ENCODE peak calls at places on chromosomes 13 and 19, in nine cellular contexts. L is neural progenitor cell; S is fibroblast of the conjunctiva; U is stromal cell of bone marrow; B is amygdala; J is CD8-positive, alpha-beta T cell; P is G401; V is MM.1S; X is globus pallidus. N is an unnamed sample.

GRCh38 chr19:13899393-13899792 is 6.5 kb downstream of the BRME1 start:
- DNase-seq in L (no peak), S (no peak), U (no peak), B (no peak), J (no peak), P (no peak), V (no peak), X (no peak), N (no peak)

GRCh38 chr19:12665281-12665573 is 1.3 kb downstream of the MAN2B1 start:
- DNase-seq in L (no peak), S (no peak), U (no peak), B (peak), J (peak), P (no peak), V (no peak), X (peak), N (no peak)

GRCh38 chr13:79808475-79808874 is 327.5 kb downstream of the NDFIP2 start:
- DNase-seq in L (no peak), S (no peak), U (no peak), B (no peak), J (no peak), P (no peak), V (no peak), X (no peak), N (no peak)

GRCh38 chr19:2055871-2056809 is 5.1 kb upstream of the MKNK2 start:
- DNase-seq in L (no peak), S (peak), U (peak), B (no peak), J (no peak), P (peak), V (no peak), X (no peak), N (peak)

GRCh38 chr19:1690570-1691307 is 38.3 kb upstream of the TCF3 start:
- DNase-seq in L (peak), S (no peak), U (no peak), B (no peak), J (no peak), P (no peak), V (no peak), X (no peak), N (no peak)

GRCh38 chr13:77979721-77980377 is 61.2 kb upstream of the EDNRB start:
- DNase-seq in L (no peak), S (no peak), U (no peak), B (no peak), J (no peak), P (no peak), V (no peak), X (no peak), N (peak)

GRCh38 chr19:34171877-34172660 is at the start of gene LSM14A:
- DNase-seq in L (peak), S (peak), U (peak), B (peak), J (peak), P (peak), V (peak), X (peak), N (peak)

GRCh38 chr19:50912727-50913716 is 1.8 kb upstream of the KLK4 start:
- DNase-seq in L (no peak), S (no peak), U (no peak), B (no peak), J (no peak), P (no peak), V (no peak), X (no peak), N (no peak)

GRCh38 chr13:24529478-24529877 is 16.9 kb upstream of the PARP4 start:
- DNase-seq in L (no peak), S (no peak), U (no peak), B (no peak), J (no peak), P (no peak), V (no peak), X (no peak), N (no peak)

GRCh38 chr13:100848304-100848703 is 173.7 kb upstream of the TMTC4 start:
- DNase-seq in L (peak), S (no peak), U (no peak), B (no peak), J (no peak), P (no peak), V (no peak), X (no peak), N (no peak)

GRCh38 chr19:40907968-40908735 is 26.1 kb upstream of the CYP2A7 start:
- DNase-seq in L (peak), S (no peak), U (no peak), B (peak), J (peak), P (no peak), V (no peak), X (no peak), N (no peak)

GRCh38 chr13:106874308-106874707 is 306.4 kb upstream of the ARGLU1 start:
- DNase-seq in L (no peak), S (no peak), U (no peak), B (no peak), J (no peak), P (no peak), V (no peak), X (no peak), N (no peak)

GRCh38 chr13:109672545-109672944 is 113.8 kb downstream of the IRS2 start:
- DNase-seq in L (peak), S (no peak), U (no peak), B (no peak), J (no peak), P (no peak), V (no peak), X (no peak), N (peak)

N was measured in AG10803.